ENCODE peak calls at places on chromosomes 5 and 9, in eight cellular contexts. H is left lung, P is cardiac fibroblast, G is brain microvascular endothelial cell, Y is colonic mucosa, E is GM12878, J is mucosa of descending colon, W is astrocyte of the spinal cord. F is an unnamed sample.

GRCh38 chr5:172219296-172219695 is 25.3 kb downstream of the EFCAB9 start:
- DNase-seq in H (no peak), G (no peak), P (no peak), J (no peak), E (no peak), Y (no peak), W (no peak), F (no peak)

GRCh38 chr5:55226934-55227737 is at the start of gene MCIDAS:
- DNase-seq in E (no peak), P (peak), G (no peak), J (peak), H (peak), Y (peak), W (no peak), F (no peak)

GRCh38 chr9:116365056-116365471 is 211.5 kb downstream of the PAPPA start:
- DNase-seq in G (peak), P (peak), J (peak), H (no peak), E (no peak), W (peak), Y (peak), F (no peak)

GRCh38 chr5:37111426-37112382 is 137.5 kb downstream of the CPLANE1 start:
- DNase-seq in Y (no peak), G (no peak), H (no peak), P (no peak), W (no peak), E (peak), J (no peak), F (no peak)

GRCh38 chr5:96468956-96469355 is 35.9 kb upstream of the PCSK1 start:
- DNase-seq in H (no peak), J (no peak), E (no peak), P (no peak), W (no peak), Y (no peak), G (peak), F (peak)

GRCh38 chr5:80752427-80752826 is 97.6 kb upstream of the DHFR start:
- DNase-seq in Y (no peak), H (no peak), W (no peak), G (no peak), P (no peak), E (no peak), J (no peak), F (no peak)

GRCh38 chr5:82163459-82164108 is 114.6 kb downstream of the RPS23 start:
- DNase-seq in E (no peak), P (peak), W (peak), J (no peak), G (no peak), H (no peak), Y (no peak), F (peak)

GRCh38 chr5:115168829-115169391 is 798 bp downstream of the TRIM36 start:
- DNase-seq in P (no peak), H (peak), J (no peak), Y (peak), W (no peak), G (no peak), E (no peak), F (no peak)

GRCh38 chr5:125126050-125126449 is 379.6 kb upstream of the ZNF608 start:
- DNase-seq in J (no peak), W (no peak), P (no peak), Y (no peak), H (no peak), E (no peak), G (no peak), F (no peak)

GRCh38 chr9:29685531-29685930 is 2112.2 kb upstream of the C9orf72 start:
- DNase-seq in Y (no peak), J (no peak), P (peak), G (no peak), E (no peak), W (no peak), H (no peak), F (no peak)

GRCh38 chr9:93464395-93464794 is 11.0 kb upstream of the FAM120AOS start:
- DNase-seq in P (no peak), Y (no peak), J (no peak), W (no peak), G (no peak), H (no peak), E (no peak), F (no peak)

GRCh38 chr5:91742504-91742903 is 359.4 kb upstream of the ARRDC3 start:
- DNase-seq in Y (no peak), H (no peak), P (no peak), J (no peak), G (no peak), W (no peak), E (no peak), F (no peak)

GRCh38 chr5:62273691-62274090 is 32.3 kb upstream of the KIF2A start:
- DNase-seq in G (no peak), J (no peak), Y (no peak), E (no peak), W (no peak), H (no peak), P (no peak), F (no peak)

GRCh38 chr9:97744710-97745708 is 47.9 kb upstream of the XPA start:
- DNase-seq in J (no peak), P (no peak), H (no peak), Y (no peak), E (no peak), W (no peak), G (no peak), F (no peak)

GRCh38 chr5:24862117-24862516 is 217.3 kb upstream of the CDH10 start:
- DNase-seq in J (no peak), H (no peak), Y (no peak), P (no peak), G (no peak), E (no peak), W (no peak), F (no peak)

GRCh38 chr5:118794281-118794680 is 194.1 kb downstream of the DTWD2 start:
- DNase-seq in P (no peak), Y (no peak), G (no peak), E (no peak), H (no peak), W (no peak), J (no peak), F (no peak)

GRCh38 chr9:38380872-38381534 is 11.5 kb upstream of the ALDH1B1 start:
- DNase-seq in Y (no peak), P (no peak), J (no peak), E (no peak), W (no peak), H (no peak), G (no peak), F (peak)

GRCh38 chr9:38380230-38380871 is 12.2 kb upstream of the ALDH1B1 start:
- DNase-seq in J (no peak), Y (no peak), W (no peak), E (no peak), P (no peak), G (no peak), H (no peak), F (no peak)

GRCh38 chr9:38384990-38385848 is 7.3 kb upstream of the ALDH1B1 start:
- DNase-seq in W (no peak), Y (no peak), E (no peak), P (no peak), G (no peak), H (no peak), J (no peak), F (peak)

GRCh38 chr9:38385896-38386295 is 6.6 kb upstream of the ALDH1B1 start:
- DNase-seq in G (no peak), P (no peak), W (no peak), J (no peak), H (no peak), E (no peak), Y (no peak), F (no peak)

DNA sequence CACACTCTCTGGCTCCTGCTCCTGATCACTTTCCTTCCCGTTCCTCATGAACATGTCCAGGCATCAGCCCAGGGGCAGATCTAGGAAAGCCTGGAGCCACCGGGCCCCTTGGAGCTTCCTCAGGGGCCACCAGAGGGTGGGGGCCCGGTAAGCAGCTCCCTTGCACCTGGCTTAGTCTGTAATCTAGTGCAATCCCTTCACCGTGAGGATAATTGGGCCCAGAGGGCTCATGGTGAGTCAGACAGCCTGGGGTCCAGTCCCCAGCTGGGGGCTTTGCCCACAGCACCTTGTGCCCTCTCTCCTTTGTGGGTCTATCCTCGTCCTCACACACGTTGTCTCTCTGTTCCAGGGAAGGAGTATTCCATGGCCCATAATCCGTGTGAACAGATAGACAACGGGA is 10.4 kb upstream of the ALDH1B1 start:
- DNase-seq in E (no peak), H (no peak), G (no peak), W (no peak), Y (no peak), J (no peak), P (no peak), F (no peak)
- H3K4me3 ChIP-seq in E (no peak), H (no peak), G (no peak), W (no peak), Y (no peak), J (no peak), P (no peak), F (no peak)

GRCh38 chr5:10985091-10985490 is 224.1 kb upstream of the DAP start:
- DNase-seq in Y (no peak), G (no peak), P (no peak), H (no peak), E (no peak), J (no peak), W (no peak), F (no peak)
- TF ChIP-seq CTCF in Y (no peak), G (no peak), P (no peak), H (no peak), E (no peak), J (no peak), W (no peak), F (no peak)

DNA sequence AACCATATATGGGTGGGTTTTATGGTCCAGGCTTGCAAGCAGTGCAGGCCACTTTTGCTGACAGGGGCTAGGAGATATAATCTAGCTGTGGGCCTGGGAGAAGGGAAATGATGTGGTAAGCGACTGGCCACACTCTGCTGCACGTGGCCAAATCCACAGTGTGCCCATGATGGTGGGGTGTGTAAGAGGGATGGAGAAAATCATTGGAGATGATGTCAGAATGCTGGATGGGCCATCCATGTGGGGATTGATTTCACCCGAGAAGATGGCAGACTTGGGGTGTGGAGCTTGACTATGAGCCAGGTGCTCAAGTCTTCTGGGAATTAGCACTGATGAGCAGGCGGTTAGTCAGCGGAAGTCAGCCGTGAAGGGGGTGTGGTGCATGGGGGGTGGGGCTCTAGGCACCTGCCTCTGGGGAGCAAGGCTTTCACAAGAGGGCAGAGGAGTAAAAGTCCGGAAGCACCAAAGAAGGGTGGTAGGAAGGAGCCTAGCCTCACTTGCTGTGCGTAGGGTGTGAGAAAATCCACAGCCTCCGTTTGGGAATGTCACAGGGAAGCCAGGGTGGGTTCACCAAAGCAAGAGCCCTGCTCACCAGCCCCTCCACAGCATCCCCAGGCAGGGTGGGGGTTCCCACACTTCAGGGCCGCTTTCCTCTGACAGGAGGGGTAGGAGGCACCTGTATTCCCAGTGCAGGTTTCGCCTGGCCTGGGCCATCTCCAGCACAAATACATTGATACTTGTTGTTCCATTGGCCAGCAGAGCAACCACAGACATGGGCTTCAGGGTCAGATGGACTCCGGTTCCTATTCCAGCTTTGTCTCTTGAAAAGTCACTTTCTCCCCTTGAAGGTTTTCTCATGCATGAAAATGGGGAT is 44.5 kb upstream of the ANGPTL2 start:
- DNase-seq in P (peak), J (no peak), E (peak), H (no peak), W (no peak), G (no peak), Y (no peak), F (peak)
- H3K4me3 ChIP-seq in P (no peak), J (no peak), E (no peak), H (no peak), W (no peak), G (no peak), Y (no peak), F (no peak)

GRCh38 chr5:95317085-95317484 is 32.2 kb upstream of the MCTP1 start:
- DNase-seq in W (no peak), J (no peak), H (no peak), Y (no peak), G (no peak), P (no peak), E (no peak), F (no peak)
- TF ChIP-seq CTCF in W (peak), J (no peak), H (no peak), Y (no peak), G (peak), P (peak), E (no peak), F (peak)

GRCh38 chr9:124482431-124483031 is 24.7 kb downstream of the NR5A1 start:
- DNase-seq in W (no peak), G (no peak), J (no peak), P (no peak), H (peak), E (no peak), Y (no peak), F (no peak)
- H3K4me3 ChIP-seq in W (no peak), G (no peak), J (no peak), P (no peak), H (no peak), E (no peak), Y (no peak), F (no peak)

DNA sequence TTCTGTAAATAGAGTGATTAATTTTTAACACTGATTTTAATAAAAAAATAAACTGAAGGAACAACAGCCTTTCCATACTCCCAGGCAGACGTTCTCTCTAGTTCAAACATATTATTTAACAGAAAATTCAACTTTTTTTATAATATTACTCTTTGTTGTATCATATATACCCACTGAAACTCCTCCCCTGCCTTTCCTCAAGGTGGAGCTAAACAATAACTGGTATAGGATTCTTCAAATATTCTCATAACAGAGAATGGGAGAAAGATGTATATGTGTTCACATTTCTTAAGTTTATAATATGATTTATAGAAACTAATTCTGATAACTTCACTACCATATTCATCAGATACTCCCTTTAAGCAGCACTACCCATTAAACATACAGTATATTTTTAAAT is 83.4 kb downstream of the CYLC2 start:
- DNase-seq in G (no peak), E (no peak), P (no peak), W (no peak), J (no peak), Y (no peak), H (no peak), F (no peak)
- TF ChIP-seq CTCF in G (no peak), E (no peak), P (no peak), W (no peak), J (no peak), Y (no peak), H (no peak), F (no peak)

GRCh38 chr9:111282940-111283339 is 47.1 kb downstream of the OR2K2 start:
- DNase-seq in H (no peak), Y (no peak), W (no peak), J (no peak), E (no peak), G (no peak), P (no peak), F (no peak)
- H3K4me3 ChIP-seq in H (no peak), Y (no peak), W (no peak), J (no peak), E (no peak), G (no peak), P (no peak), F (no peak)

GRCh38 chr9:127518091-127518856 is 67.0 kb downstream of the LRSAM1 start:
- DNase-seq in E (peak), H (peak), P (no peak), J (peak), G (no peak), W (no peak), Y (no peak), F (no peak)

GRCh38 chr9:127519301-127520166 is 68.2 kb downstream of the LRSAM1 start:
- DNase-seq in E (peak), Y (peak), J (peak), W (peak), P (peak), G (peak), H (peak), F (no peak)

GRCh38 chr9:127520941-127521918 is 69.9 kb downstream of the LRSAM1 start:
- DNase-seq in W (peak), Y (no peak), J (no peak), P (peak), E (no peak), H (peak), G (peak), F (no peak)

GRCh38 chr9:127517620-127518019 is 66.3 kb downstream of the LRSAM1 start:
- DNase-seq in H (peak), G (no peak), P (no peak), W (no peak), J (no peak), E (no peak), Y (no peak), F (no peak)

DNA sequence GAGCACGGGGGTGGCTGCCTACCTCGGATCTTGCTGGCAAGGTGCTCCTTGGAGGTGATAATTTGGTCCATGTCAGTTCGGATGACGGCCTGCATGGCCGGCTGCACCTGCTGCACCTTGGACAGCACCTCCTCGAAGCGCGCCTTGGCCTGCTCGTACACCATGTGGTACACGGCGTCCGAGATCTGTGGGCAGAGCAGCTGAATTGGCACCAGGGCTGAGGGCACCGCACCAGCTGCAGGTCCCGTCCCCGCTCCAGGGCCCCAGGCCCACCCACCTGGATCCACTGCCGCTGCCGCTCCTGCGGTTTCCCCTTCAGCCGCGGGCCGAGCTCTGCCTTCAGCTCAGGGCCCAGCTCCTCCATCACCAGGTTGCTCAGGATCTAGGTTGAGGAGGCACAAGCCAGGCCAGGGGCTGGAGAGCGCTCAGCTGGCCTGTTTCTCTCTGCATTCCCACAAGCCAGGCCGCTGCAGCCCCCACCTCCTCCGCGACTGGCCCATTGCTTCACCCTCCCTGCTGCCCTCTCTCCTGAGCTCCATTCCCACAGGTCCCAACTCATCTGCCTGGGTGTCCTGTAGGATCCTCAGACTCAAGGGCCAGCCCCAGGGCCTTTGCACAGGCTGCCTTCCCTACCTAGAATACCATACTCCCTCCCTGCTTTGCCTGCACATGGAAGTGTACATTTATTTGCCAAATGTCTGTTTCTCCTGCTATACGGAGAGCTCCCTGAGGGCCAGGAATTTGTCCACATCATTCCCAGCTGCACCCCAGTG is 65.7 kb downstream of the LRSAM1 start:
- DNase-seq in J (no peak), P (no peak), Y (no peak), H (no peak), G (no peak), W (no peak), E (no peak), F (no peak)
- TF ChIP-seq CTCF in J (no peak), P (no peak), Y (no peak), H (no peak), G (no peak), W (no peak), E (no peak), F (no peak)

GRCh38 chr5:166430491-166431319 is 1860.7 kb upstream of the WWC1 start:
- DNase-seq in Y (no peak), P (no peak), J (no peak), H (no peak), E (no peak), G (no peak), W (no peak), F (no peak)
- H3K4me3 ChIP-seq in Y (no peak), P (no peak), J (no peak), H (no peak), E (no peak), G (no peak), W (no peak), F (no peak)

DNA sequence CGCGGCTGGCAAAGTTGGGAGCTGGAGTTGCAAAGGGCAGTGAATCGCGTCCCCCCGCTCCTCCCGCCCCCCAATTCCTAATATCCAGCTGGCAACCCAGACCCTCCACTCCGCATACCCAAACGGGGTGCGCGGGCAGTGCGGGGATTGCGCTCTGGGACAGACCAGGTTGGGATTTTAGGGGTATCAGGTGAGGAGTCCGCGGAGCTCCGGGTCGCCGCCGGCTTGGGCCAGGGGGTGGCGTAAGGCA is 553 bp downstream of the IQGAP2 start:
- DNase-seq in P (no peak), W (peak), G (no peak), Y (no peak), J (no peak), H (no peak), E (no peak), F (no peak)
- TF ChIP-seq CTCF in P (no peak), W (no peak), G (peak), Y (peak), J (no peak), H (no peak), E (peak), F (peak)